ENCODE peak calls at places on chromosomes 12 and 14, in ten cellular contexts. One of them, this sample, is unnamed.

GRCh38 chr12:94644622-94645021 is 5.7 kb downstream of the TMCC3 start:
- DNase-seq in IMR-90: peak; percentile 49
- DNase-seq in thoracic aorta: no peak
- DNase-seq in foreskin fibroblast: peak; percentile 88
- DNase-seq in HCT116: no peak
- DNase-seq in coronary artery: no peak
- DNase-seq in bronchial epithelial cell: peak; percentile 97
- DNase-seq in SK-N-SH: no peak
- DNase-seq in astrocyte: peak; percentile 87
- DNase-seq in left ventricle myocardium inferior: no peak
- DNase-seq in this sample: no peak

GRCh38 chr14:24077086-24077485 is 5.7 kb downstream of the CPNE6 start:
- DNase-seq in IMR-90: no peak
- DNase-seq in thoracic aorta: no peak
- DNase-seq in foreskin fibroblast: no peak
- DNase-seq in HCT116: no peak
- DNase-seq in coronary artery: no peak
- DNase-seq in bronchial epithelial cell: no peak
- DNase-seq in SK-N-SH: no peak
- DNase-seq in astrocyte: no peak
- DNase-seq in left ventricle myocardium inferior: no peak
- DNase-seq in this sample: no peak

GRCh38 chr14:32015166-32015565 is 61.9 kb upstream of the ARHGAP5 start:
- DNase-seq in IMR-90: no peak
- DNase-seq in thoracic aorta: no peak
- DNase-seq in foreskin fibroblast: no peak
- DNase-seq in HCT116: no peak
- DNase-seq in coronary artery: no peak
- DNase-seq in bronchial epithelial cell: no peak
- DNase-seq in SK-N-SH: no peak
- DNase-seq in astrocyte: no peak
- DNase-seq in left ventricle myocardium inferior: no peak
- DNase-seq in this sample: no peak

GRCh38 chr14:97410667-97411286 is 613.6 kb downstream of the VRK1 start:
- DNase-seq in IMR-90: no peak
- DNase-seq in thoracic aorta: no peak
- DNase-seq in foreskin fibroblast: no peak
- DNase-seq in HCT116: no peak
- DNase-seq in coronary artery: no peak
- DNase-seq in bronchial epithelial cell: peak; percentile 3
- DNase-seq in SK-N-SH: no peak
- DNase-seq in astrocyte: no peak
- DNase-seq in left ventricle myocardium inferior: no peak
- DNase-seq in this sample: no peak

GRCh38 chr12:29309320-29309902 is 71.6 kb downstream of the ERGIC2 start:
- DNase-seq in IMR-90: peak; percentile 47
- DNase-seq in thoracic aorta: no peak
- DNase-seq in foreskin fibroblast: peak; percentile 54
- DNase-seq in HCT116: peak; percentile 10
- DNase-seq in coronary artery: no peak
- DNase-seq in bronchial epithelial cell: peak; percentile 12
- DNase-seq in SK-N-SH: no peak
- DNase-seq in astrocyte: peak; percentile 12
- DNase-seq in left ventricle myocardium inferior: no peak
- DNase-seq in this sample: no peak

GRCh38 chr14:61561657-61562276 is 133.5 kb upstream of the HIF1A start:
- DNase-seq in IMR-90: peak; percentile 99
- DNase-seq in thoracic aorta: peak; percentile 58
- DNase-seq in foreskin fibroblast: peak; percentile 98
- DNase-seq in HCT116: peak; percentile 82
- DNase-seq in coronary artery: peak; percentile 91
- DNase-seq in bronchial epithelial cell: peak; percentile 98
- DNase-seq in SK-N-SH: peak; percentile 46
- DNase-seq in astrocyte: peak; percentile 100
- DNase-seq in left ventricle myocardium inferior: peak; percentile 51
- DNase-seq in this sample: peak; percentile 22

GRCh38 chr14:93859957-93860356 is 67.2 kb upstream of the FAM181A start:
- DNase-seq in IMR-90: no peak
- DNase-seq in thoracic aorta: no peak
- DNase-seq in foreskin fibroblast: no peak
- DNase-seq in HCT116: no peak
- DNase-seq in coronary artery: no peak
- DNase-seq in bronchial epithelial cell: no peak
- DNase-seq in SK-N-SH: peak; percentile 48
- DNase-seq in astrocyte: no peak
- DNase-seq in left ventricle myocardium inferior: no peak
- DNase-seq in this sample: no peak

GRCh38 chr12:76020731-76021672 is 10.6 kb downstream of the PHLDA1 start:
- DNase-seq in IMR-90: peak; percentile 99
- DNase-seq in thoracic aorta: no peak
- DNase-seq in foreskin fibroblast: peak; percentile 97
- DNase-seq in HCT116: peak; percentile 84
- DNase-seq in coronary artery: no peak
- DNase-seq in bronchial epithelial cell: peak; percentile 97
- DNase-seq in SK-N-SH: no peak
- DNase-seq in astrocyte: peak; percentile 100
- DNase-seq in left ventricle myocardium inferior: no peak
- DNase-seq in this sample: no peak

GRCh38 chr14:75877292-75877691 is 104.5 kb downstream of the TGFB3 start:
- DNase-seq in IMR-90: peak; percentile 97
- DNase-seq in thoracic aorta: no peak
- DNase-seq in foreskin fibroblast: peak; percentile 93
- DNase-seq in HCT116: no peak
- DNase-seq in coronary artery: no peak
- DNase-seq in bronchial epithelial cell: peak; percentile 91
- DNase-seq in SK-N-SH: no peak
- DNase-seq in astrocyte: peak; percentile 99
- DNase-seq in left ventricle myocardium inferior: no peak
- DNase-seq in this sample: no peak

GRCh38 chr12:68792952-68793351 is 15.0 kb upstream of the MDM2 start:
- DNase-seq in IMR-90: peak; percentile 49
- DNase-seq in thoracic aorta: no peak
- DNase-seq in foreskin fibroblast: peak; percentile 49
- DNase-seq in HCT116: peak; percentile 59
- DNase-seq in coronary artery: no peak
- DNase-seq in bronchial epithelial cell: peak; percentile 76
- DNase-seq in SK-N-SH: peak; percentile 65
- DNase-seq in astrocyte: no peak
- DNase-seq in left ventricle myocardium inferior: no peak
- DNase-seq in this sample: no peak

GRCh38 chr14:101017806-101018560 is 114.5 kb upstream of the RTL1 start:
- DNase-seq in IMR-90: no peak
- DNase-seq in thoracic aorta: no peak
- DNase-seq in foreskin fibroblast: no peak
- DNase-seq in HCT116: no peak
- DNase-seq in coronary artery: peak; percentile 59
- DNase-seq in bronchial epithelial cell: no peak
- DNase-seq in SK-N-SH: no peak
- DNase-seq in astrocyte: no peak
- DNase-seq in left ventricle myocardium inferior: no peak
- DNase-seq in this sample: no peak

GRCh38 chr14:22200977-22201605 is 387.9 kb downstream of the DAD1 start:
- DNase-seq in IMR-90: peak; percentile 82
- DNase-seq in thoracic aorta: no peak
- DNase-seq in foreskin fibroblast: peak; percentile 2
- DNase-seq in HCT116: peak; percentile 46
- DNase-seq in coronary artery: no peak
- DNase-seq in bronchial epithelial cell: peak; percentile 85
- DNase-seq in SK-N-SH: no peak
- DNase-seq in astrocyte: peak; percentile 26
- DNase-seq in left ventricle myocardium inferior: no peak
- DNase-seq in this sample: no peak

GRCh38 chr14:61197416-61197815 is 83.7 kb downstream of the TMEM30B start:
- DNase-seq in IMR-90: no peak
- DNase-seq in thoracic aorta: no peak
- DNase-seq in foreskin fibroblast: no peak
- DNase-seq in HCT116: no peak
- DNase-seq in coronary artery: no peak
- DNase-seq in bronchial epithelial cell: no peak
- DNase-seq in SK-N-SH: no peak
- DNase-seq in astrocyte: no peak
- DNase-seq in left ventricle myocardium inferior: no peak
- DNase-seq in this sample: no peak

GRCh38 chr12:40241741-40242140 is 16.9 kb downstream of the LRRK2 start:
- DNase-seq in IMR-90: no peak
- DNase-seq in thoracic aorta: no peak
- DNase-seq in foreskin fibroblast: peak; percentile 48
- DNase-seq in HCT116: no peak
- DNase-seq in coronary artery: no peak
- DNase-seq in bronchial epithelial cell: no peak
- DNase-seq in SK-N-SH: no peak
- DNase-seq in astrocyte: no peak
- DNase-seq in left ventricle myocardium inferior: no peak
- DNase-seq in this sample: no peak

GRCh38 chr14:71141701-71142374 is 234.6 kb downstream of the PCNX1 start:
- DNase-seq in IMR-90: peak; percentile 59
- DNase-seq in thoracic aorta: no peak
- DNase-seq in foreskin fibroblast: peak; percentile 16
- DNase-seq in HCT116: no peak
- DNase-seq in coronary artery: no peak
- DNase-seq in bronchial epithelial cell: no peak
- DNase-seq in SK-N-SH: no peak
- DNase-seq in astrocyte: peak; percentile 81
- DNase-seq in left ventricle myocardium inferior: no peak
- DNase-seq in this sample: no peak

GRCh38 chr12:50120521-50120920 is 8.5 kb downstream of the COX14 start:
- DNase-seq in IMR-90: no peak
- DNase-seq in thoracic aorta: no peak
- DNase-seq in foreskin fibroblast: no peak
- DNase-seq in HCT116: no peak
- DNase-seq in coronary artery: peak; percentile 22
- DNase-seq in bronchial epithelial cell: no peak
- DNase-seq in SK-N-SH: no peak
- DNase-seq in astrocyte: no peak
- DNase-seq in left ventricle myocardium inferior: no peak
- DNase-seq in this sample: no peak
- H3K4me3 ChIP-seq in IMR-90: no peak overlapping the region
- H3K4me3 ChIP-seq in thoracic aorta: no peak overlapping the region
- H3K4me3 ChIP-seq in foreskin fibroblast: no peak overlapping the region
- H3K4me3 ChIP-seq in HCT116: no peak overlapping the region
- H3K4me3 ChIP-seq in coronary artery: no peak overlapping the region
- H3K4me3 ChIP-seq in bronchial epithelial cell: no peak overlapping the region
- H3K4me3 ChIP-seq in SK-N-SH: no peak overlapping the region
- H3K4me3 ChIP-seq in astrocyte: no peak overlapping the region
- H3K4me3 ChIP-seq in left ventricle myocardium inferior: no peak overlapping the region
- H3K4me3 ChIP-seq in this sample: no peak overlapping the region

GRCh38 chr12:117045175-117045997 is 53.8 kb downstream of the TESC start:
- DNase-seq in IMR-90: no peak
- DNase-seq in thoracic aorta: no peak
- DNase-seq in foreskin fibroblast: no peak
- DNase-seq in HCT116: no peak
- DNase-seq in coronary artery: no peak
- DNase-seq in bronchial epithelial cell: no peak
- DNase-seq in SK-N-SH: peak; percentile 65
- DNase-seq in astrocyte: no peak
- DNase-seq in left ventricle myocardium inferior: no peak
- DNase-seq in this sample: no peak
- H3K4me3 ChIP-seq in IMR-90: no peak overlapping the region
- H3K4me3 ChIP-seq in thoracic aorta: peak overlapping the region; percentile 2
- H3K4me3 ChIP-seq in foreskin fibroblast: no peak overlapping the region
- H3K4me3 ChIP-seq in HCT116: no peak overlapping the region
- H3K4me3 ChIP-seq in coronary artery: no peak overlapping the region
- H3K4me3 ChIP-seq in bronchial epithelial cell: no peak overlapping the region
- H3K4me3 ChIP-seq in SK-N-SH: no peak overlapping the region
- H3K4me3 ChIP-seq in astrocyte: no peak overlapping the region
- H3K4me3 ChIP-seq in left ventricle myocardium inferior: no peak overlapping the region
- H3K4me3 ChIP-seq in this sample: no peak overlapping the region

GRCh38 chr12:132582582-132583279 is 27.7 kb downstream of the LRCOL1 start:
- DNase-seq in IMR-90: no peak
- DNase-seq in thoracic aorta: no peak
- DNase-seq in foreskin fibroblast: no peak
- DNase-seq in HCT116: no peak
- DNase-seq in coronary artery: no peak
- DNase-seq in bronchial epithelial cell: no peak
- DNase-seq in SK-N-SH: no peak
- DNase-seq in astrocyte: no peak
- DNase-seq in left ventricle myocardium inferior: no peak
- DNase-seq in this sample: no peak
- H3K4me3 ChIP-seq in IMR-90: no peak overlapping the region
- H3K4me3 ChIP-seq in thoracic aorta: no peak overlapping the region
- H3K4me3 ChIP-seq in foreskin fibroblast: no peak overlapping the region
- H3K4me3 ChIP-seq in HCT116: no peak overlapping the region
- H3K4me3 ChIP-seq in coronary artery: peak overlapping the region; percentile 59
- H3K4me3 ChIP-seq in bronchial epithelial cell: no peak overlapping the region
- H3K4me3 ChIP-seq in SK-N-SH: no peak overlapping the region
- H3K4me3 ChIP-seq in astrocyte: no peak overlapping the region
- H3K4me3 ChIP-seq in left ventricle myocardium inferior: peak overlapping the region; percentile 56
- H3K4me3 ChIP-seq in this sample: peak overlapping the region; percentile 26

DNA sequence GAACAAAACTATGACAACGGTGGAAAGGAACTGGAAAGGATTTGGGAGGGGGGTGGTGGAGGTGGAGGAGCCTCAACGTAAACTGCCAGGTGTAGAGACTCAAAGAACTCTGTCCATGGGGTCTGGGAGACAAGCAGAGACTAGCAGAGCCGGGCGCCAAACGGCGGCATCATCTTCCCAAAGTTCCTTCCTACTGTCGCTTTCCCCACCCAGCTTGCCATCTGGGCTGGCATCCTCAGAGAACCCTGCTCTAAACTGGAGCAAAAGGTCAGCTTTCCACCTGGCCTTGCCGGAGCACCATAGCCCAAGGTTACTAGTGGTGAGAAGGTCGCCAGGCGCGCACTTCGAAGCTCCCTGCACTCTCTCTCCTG is 4.0 kb upstream of the IRF2BPL start:
- DNase-seq in IMR-90: no peak
- DNase-seq in thoracic aorta: no peak
- DNase-seq in foreskin fibroblast: no peak
- DNase-seq in HCT116: no peak
- DNase-seq in coronary artery: no peak
- DNase-seq in bronchial epithelial cell: no peak
- DNase-seq in SK-N-SH: no peak
- DNase-seq in astrocyte: no peak
- DNase-seq in left ventricle myocardium inferior: no peak
- DNase-seq in this sample: no peak
- H3K4me3 ChIP-seq in IMR-90: peak overlapping the region; percentile 7
- H3K4me3 ChIP-seq in thoracic aorta: peak overlapping the region; percentile 77
- H3K4me3 ChIP-seq in foreskin fibroblast: peak overlapping the region; percentile 1
- H3K4me3 ChIP-seq in HCT116: no peak overlapping the region
- H3K4me3 ChIP-seq in coronary artery: peak overlapping the region; percentile 71
- H3K4me3 ChIP-seq in bronchial epithelial cell: no peak overlapping the region
- H3K4me3 ChIP-seq in SK-N-SH: peak overlapping the region; percentile 64
- H3K4me3 ChIP-seq in astrocyte: peak overlapping the region; percentile 62
- H3K4me3 ChIP-seq in left ventricle myocardium inferior: peak overlapping the region; percentile 79
- H3K4me3 ChIP-seq in this sample: peak overlapping the region; percentile 50

DNA sequence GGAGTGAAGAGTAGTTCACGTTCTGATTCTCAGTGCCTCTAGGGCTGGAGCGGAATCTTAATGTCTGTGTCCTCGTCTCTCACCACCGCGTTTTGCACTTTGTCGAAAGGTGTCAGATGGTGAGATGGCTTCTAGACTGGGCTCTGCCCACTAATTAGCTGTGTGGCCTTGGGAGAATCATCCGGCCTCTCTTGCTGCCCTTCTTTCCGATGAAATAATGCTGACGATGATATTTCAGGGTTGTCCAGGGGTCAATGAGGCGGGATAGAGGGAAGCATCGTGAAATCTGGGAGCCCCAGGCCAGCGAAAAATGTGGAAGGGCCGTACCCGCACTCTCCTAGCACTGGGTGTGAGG is 805 bp upstream of the GALNT16 start:
- DNase-seq in IMR-90: no peak
- DNase-seq in thoracic aorta: no peak
- DNase-seq in foreskin fibroblast: no peak
- DNase-seq in HCT116: no peak
- DNase-seq in coronary artery: no peak
- DNase-seq in bronchial epithelial cell: no peak
- DNase-seq in SK-N-SH: no peak
- DNase-seq in astrocyte: no peak
- DNase-seq in left ventricle myocardium inferior: no peak
- DNase-seq in this sample: no peak
- H3K4me3 ChIP-seq in IMR-90: no peak overlapping the region
- H3K4me3 ChIP-seq in thoracic aorta: peak overlapping the region; percentile 75
- H3K4me3 ChIP-seq in foreskin fibroblast: peak overlapping the region; percentile 52
- H3K4me3 ChIP-seq in HCT116: no peak overlapping the region
- H3K4me3 ChIP-seq in coronary artery: peak overlapping the region; percentile 77
- H3K4me3 ChIP-seq in bronchial epithelial cell: no peak overlapping the region
- H3K4me3 ChIP-seq in SK-N-SH: peak overlapping the region; percentile 68
- H3K4me3 ChIP-seq in astrocyte: peak overlapping the region; percentile 66
- H3K4me3 ChIP-seq in left ventricle myocardium inferior: peak overlapping the region; percentile 83
- H3K4me3 ChIP-seq in this sample: peak overlapping the region; percentile 72